ENCODE peak calls at places on chromosome 16, in seven cellular contexts. A is AG04450, W is AG10803, Q is IMR-90, U is fibroblast of mammary gland, R is heart left ventricle, P is HCT116. H is an unnamed sample.

GRCh38 chr16:80599466-80599865 is 58.7 kb downstream of the DYNLRB2 start:
- DNase-seq in P (no peak), Q (peak), R (no peak), U (peak), A (peak), W (peak), H (peak)

GRCh38 chr16:4200000-4200780 is 41.7 kb downstream of the SRL start:
- DNase-seq in R (peak), A (peak), P (peak), W (peak), U (peak), Q (peak), H (peak)

GRCh38 chr16:4494746-4495490 is 18.7 kb downstream of the HMOX2 start:
- DNase-seq in W (peak), Q (peak), P (peak), A (no peak), R (no peak), U (peak), H (peak)

GRCh38 chr16:49352923-49353322 is 20.7 kb upstream of the C16orf78 start:
- DNase-seq in W (peak), Q (no peak), U (peak), A (no peak), P (peak), R (no peak), H (no peak)

GRCh38 chr16:30844671-30845449 is 49.0 kb downstream of the BCL7C start:
- DNase-seq in W (peak), A (peak), U (peak), R (peak), Q (peak), P (peak), H (peak)

GRCh38 chr16:4179020-4179419 is 62.8 kb upstream of the ADCY9 start:
- DNase-seq in Q (peak), R (no peak), P (peak), U (peak), W (peak), A (no peak), H (no peak)

GRCh38 chr16:55222436-55222835 is 101.6 kb upstream of the IRX6 start:
- DNase-seq in P (no peak), A (no peak), R (no peak), Q (no peak), U (no peak), W (no peak), H (no peak)

GRCh38 chr16:11256657-11257130 is 690 bp upstream of the SOCS1 start:
- DNase-seq in A (no peak), R (peak), Q (peak), U (peak), P (no peak), W (peak), H (peak)

GRCh38 chr16:525520-526180 is 1.9 kb upstream of the CAPN15 start:
- DNase-seq in A (peak), P (peak), W (peak), R (no peak), Q (peak), U (peak), H (peak)

GRCh38 chr16:4332083-4332482 is 16.2 kb downstream of the GLIS2 start:
- DNase-seq in P (no peak), R (no peak), Q (no peak), U (no peak), A (no peak), W (no peak), H (no peak)

GRCh38 chr16:53081032-53081424 is 26.2 kb downstream of the CHD9 start:
- DNase-seq in Q (no peak), W (no peak), A (no peak), U (no peak), R (no peak), P (no peak), H (no peak)

GRCh38 chr16:13915033-13915635 is 4.8 kb upstream of the ERCC4 start:
- DNase-seq in U (no peak), A (no peak), Q (no peak), W (no peak), P (no peak), R (no peak), H (no peak)

GRCh38 chr16:8962393-8963009 is 1.2 kb downstream of the USP7 start:
- DNase-seq in Q (no peak), R (no peak), W (no peak), U (no peak), P (no peak), A (no peak), H (no peak)

GRCh38 chr16:4297480-4297879 is 18.4 kb upstream of the GLIS2 start:
- DNase-seq in P (no peak), U (no peak), A (no peak), Q (no peak), W (no peak), R (no peak), H (no peak)

GRCh38 chr16:73025506-73026131 is 22.3 kb downstream of the ZFHX3 start:
- DNase-seq in W (peak), U (peak), P (no peak), Q (no peak), R (no peak), A (no peak), H (peak)

GRCh38 chr16:55468352-55468990 is 10.5 kb upstream of the MMP2 start:
- DNase-seq in Q (no peak), P (no peak), W (no peak), U (no peak), A (no peak), R (no peak), H (no peak)

GRCh38 chr16:30136971-30137601 is 14.1 kb upstream of the MAPK3 start:
- DNase-seq in A (no peak), W (no peak), Q (no peak), R (no peak), U (no peak), P (no peak), H (no peak)

GRCh38 chr16:3059041-3059722 is 6.3 kb upstream of the IL32 start:
- DNase-seq in P (peak), W (peak), U (peak), R (peak), Q (peak), A (peak), H (peak)

GRCh38 chr16:3059723-3060242 is 5.7 kb upstream of the IL32 start:
- DNase-seq in U (no peak), W (no peak), A (no peak), Q (no peak), R (no peak), P (no peak), H (no peak)

GRCh38 chr16:3056336-3057180 is 8.9 kb upstream of the IL32 start:
- DNase-seq in A (no peak), R (no peak), Q (no peak), U (no peak), W (no peak), P (no peak), H (no peak)

GRCh38 chr16:3058173-3059030 is 7.0 kb upstream of the IL32 start:
- DNase-seq in U (peak), W (peak), R (no peak), Q (no peak), A (no peak), P (peak), H (peak)

DNA sequence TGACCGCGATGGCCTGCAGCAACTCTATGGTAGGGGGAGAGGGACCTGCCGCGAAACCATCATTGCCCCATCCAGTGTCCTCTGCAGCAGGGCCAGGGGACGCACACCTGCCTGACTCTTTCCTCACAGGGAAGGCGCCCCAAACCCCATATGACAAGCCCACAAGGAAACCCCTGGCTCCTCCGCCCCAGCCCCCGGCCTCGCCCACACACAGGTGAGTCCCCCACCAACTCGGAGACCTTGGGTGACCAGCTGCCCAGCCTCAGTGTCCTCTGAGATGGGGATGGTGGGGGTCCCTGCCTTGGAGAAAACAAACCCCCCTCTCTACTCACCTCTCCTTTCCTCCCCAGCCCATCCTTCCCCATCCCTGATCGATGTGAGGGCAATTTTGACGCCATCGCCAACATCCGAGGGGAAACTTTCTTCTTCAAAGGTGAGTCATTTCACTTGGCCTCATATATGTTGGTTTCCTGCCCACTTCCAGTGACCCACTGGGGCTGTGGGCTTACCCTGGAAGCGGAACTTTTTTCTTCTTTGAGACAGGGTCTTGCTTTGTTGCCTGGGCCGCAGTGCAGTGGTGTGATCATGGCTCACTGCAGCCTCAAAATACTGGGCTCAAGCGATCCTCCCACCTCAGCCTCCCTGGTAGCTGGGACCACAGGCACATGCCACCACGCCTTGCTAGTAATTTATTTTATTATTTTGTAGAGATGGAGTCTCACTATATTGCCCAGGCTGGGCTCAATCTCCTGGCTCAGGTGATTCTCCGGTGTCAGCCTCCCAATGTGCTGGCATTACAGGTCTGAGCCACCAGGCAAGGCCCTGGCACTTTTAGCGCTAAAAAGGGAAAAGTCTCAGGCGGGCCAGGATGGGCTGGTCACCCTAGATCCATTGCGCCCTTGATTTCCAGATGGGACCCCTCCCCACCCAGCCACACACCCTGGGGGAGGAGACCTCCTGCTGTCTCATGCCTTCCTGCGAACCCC is 8.0 kb upstream of the IL32 start:
- DNase-seq in P (no peak), W (no peak), U (no peak), R (no peak), A (no peak), Q (no peak), H (no peak)
- H3K4me3 ChIP-seq in P (peak), W (peak), U (no peak), R (peak), A (peak), Q (no peak), H (no peak)

GRCh38 chr16:81720973-81721907 is 57.9 kb upstream of the PLCG2 start:
- DNase-seq in W (no peak), Q (peak), U (no peak), R (no peak), A (no peak), P (no peak), H (no peak)
- TF ChIP-seq CTCF in W (no peak), Q (no peak), U (no peak), R (no peak), A (no peak), P (no peak), H (no peak)

GRCh38 chr16:57663917-57664661 is 4.0 kb upstream of the ADGRG3 start:
- DNase-seq in P (no peak), W (no peak), A (no peak), U (no peak), R (no peak), Q (no peak), H (no peak)

GRCh38 chr16:57667069-57667525 is 1.0 kb upstream of the ADGRG3 start:
- DNase-seq in Q (no peak), R (no peak), P (no peak), W (no peak), A (no peak), U (no peak), H (no peak)

GRCh38 chr16:57666353-57667068 is 1.6 kb upstream of the ADGRG3 start:
- DNase-seq in W (no peak), R (no peak), U (no peak), A (no peak), Q (no peak), P (no peak), H (no peak)

GRCh38 chr16:57664662-57665025 is 3.5 kb upstream of the ADGRG3 start:
- DNase-seq in P (no peak), R (no peak), W (no peak), Q (no peak), A (no peak), U (no peak), H (no peak)

DNA sequence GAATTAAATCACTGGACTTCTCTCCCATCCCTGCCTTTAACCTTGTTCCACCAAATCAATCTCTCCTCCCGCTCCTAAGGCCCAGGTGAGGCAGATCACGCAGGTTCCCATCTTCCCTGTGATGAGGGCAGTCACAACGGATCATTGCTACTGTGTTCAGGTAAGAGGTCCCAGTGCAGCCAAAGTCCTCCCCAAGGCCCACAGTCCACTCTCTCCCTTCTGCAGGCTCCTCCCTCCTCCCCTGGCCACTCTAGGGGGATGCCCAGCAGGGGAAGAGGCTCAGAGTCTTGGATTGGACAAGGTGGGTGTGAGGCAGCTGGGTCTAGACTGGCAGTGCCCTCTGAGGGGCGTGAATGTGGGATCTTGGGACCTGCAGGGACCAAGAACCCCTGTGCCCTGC is 2.6 kb upstream of the ADGRG3 start:
- DNase-seq in W (no peak), U (no peak), R (no peak), P (no peak), A (no peak), Q (no peak), H (no peak)
- H3K4me3 ChIP-seq in W (no peak), U (no peak), R (no peak), P (no peak), A (no peak), Q (no peak), H (no peak)

GRCh38 chr16:85229869-85230416 is 117.7 kb upstream of the CIBAR2 start:
- DNase-seq in U (no peak), A (no peak), W (no peak), P (no peak), Q (no peak), R (no peak), H (no peak)

GRCh38 chr16:85228970-85229430 is 116.7 kb upstream of the CIBAR2 start:
- DNase-seq in Q (no peak), R (no peak), A (no peak), P (no peak), W (no peak), U (no peak), H (no peak)

GRCh38 chr16:85227262-85227923 is 115.1 kb upstream of the CIBAR2 start:
- DNase-seq in W (no peak), Q (no peak), R (no peak), A (no peak), P (no peak), U (no peak), H (peak)

GRCh38 chr16:85228463-85228862 is 116.2 kb upstream of the CIBAR2 start:
- DNase-seq in Q (no peak), W (no peak), A (no peak), P (no peak), R (no peak), U (no peak), H (no peak)

GRCh38 chr16:85227924-85228462 is 115.7 kb upstream of the CIBAR2 start:
- DNase-seq in P (no peak), U (peak), R (no peak), W (peak), Q (peak), A (no peak), H (peak)
- TF ChIP-seq CTCF in P (no peak), U (peak), R (no peak), W (peak), Q (peak), A (peak), H (peak)

DNA sequence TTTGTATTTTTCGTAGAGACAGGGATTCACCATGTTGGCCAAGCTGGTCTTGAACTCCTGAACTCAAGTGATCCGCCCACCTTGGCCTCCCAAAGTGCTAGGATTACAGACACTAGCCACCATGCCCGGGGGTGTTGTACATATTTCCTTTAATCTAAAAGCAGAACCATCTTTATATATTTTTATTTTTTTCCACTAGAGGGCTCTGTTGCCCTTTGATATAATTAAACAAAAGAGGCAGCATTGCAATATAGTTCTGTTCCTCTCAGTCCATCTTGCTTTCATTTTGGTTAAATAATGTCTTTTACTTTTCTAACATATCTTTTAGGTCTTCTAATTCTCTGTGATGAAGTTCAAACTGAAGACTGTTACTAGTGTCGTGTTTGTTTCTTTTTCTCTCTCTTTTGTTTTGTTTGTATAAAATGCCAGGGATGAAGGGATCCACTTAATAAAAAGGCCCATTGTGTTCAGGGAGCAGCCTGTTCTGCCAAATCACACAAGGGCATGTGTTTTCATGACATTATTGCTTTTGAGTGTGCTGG is 23.4 kb downstream of the WWOX start:
- DNase-seq in W (peak), R (no peak), A (peak), P (peak), Q (peak), U (peak), H (peak)
- H3K4me3 ChIP-seq in W (no peak), R (no peak), A (no peak), P (no peak), Q (no peak), U (no peak), H (no peak)

DNA sequence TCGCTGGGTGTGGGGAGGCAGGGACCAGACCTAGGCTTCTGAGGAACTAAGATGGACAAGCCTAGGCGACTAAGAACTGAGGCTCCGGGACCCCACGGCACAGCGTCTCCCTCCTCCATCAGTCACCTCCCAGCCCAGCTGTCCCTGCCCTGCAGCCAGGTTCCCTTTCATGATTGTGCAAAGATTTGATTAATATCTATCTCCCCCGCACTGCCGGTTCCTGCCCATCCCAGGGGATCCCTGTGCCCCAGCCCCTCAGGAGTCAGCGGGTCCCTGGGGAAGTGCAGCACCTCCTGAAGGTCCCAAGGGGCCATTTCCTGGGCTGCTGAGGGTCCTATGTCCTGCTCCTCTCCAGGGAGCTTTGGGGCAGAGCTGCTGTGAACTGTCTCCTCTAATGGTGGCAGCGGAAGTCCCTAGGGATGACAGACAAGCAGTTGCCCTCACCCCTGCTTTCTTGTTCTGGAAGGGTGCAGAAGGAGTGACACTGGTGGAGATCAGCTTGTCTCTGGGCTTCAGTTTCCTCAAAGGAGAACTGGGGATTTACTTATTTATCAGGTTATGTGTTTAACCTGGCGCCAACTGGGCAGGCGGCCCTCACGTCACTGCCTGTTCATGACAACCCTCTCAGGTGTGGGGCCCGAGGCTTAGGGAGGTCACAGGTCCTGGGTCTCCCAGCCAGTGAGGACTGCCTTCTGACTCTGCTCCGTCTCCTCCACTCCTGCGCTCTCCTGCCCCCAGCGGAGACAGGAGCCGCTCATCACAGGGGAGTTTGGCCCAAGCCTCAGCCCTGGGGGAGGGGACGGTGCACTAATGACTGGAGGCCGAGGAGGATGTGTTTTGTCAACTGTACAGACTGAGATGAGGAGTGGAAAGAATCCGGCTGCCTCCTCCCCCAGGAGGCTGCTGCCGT is 1.9 kb upstream of the C16orf74 start:
- DNase-seq in Q (peak), R (no peak), W (no peak), A (no peak), U (no peak), P (no peak), H (no peak)
- TF ChIP-seq CTCF in Q (peak), R (peak), W (peak), A (peak), U (no peak), P (no peak), H (peak)

H was measured in astrocyte of the spinal cord.